ENCODE peak calls at places on chromosomes 6 and 20, in four cellular contexts. One of them, this sample, is unnamed.

GRCh38 chr20:11776687-11777086 is 141.0 kb upstream of the BTBD3 start:
- DNase-seq in OCI-LY7: no peak
- DNase-seq in AG10803: peak
- DNase-seq in DMS153: no peak
- DNase-seq in this sample: no peak

GRCh38 chr6:147203311-147204059 is 732 bp upstream of the STXBP5 start:
- DNase-seq in OCI-LY7: peak
- DNase-seq in DMS153: peak
- DNase-seq in AG10803: peak
- DNase-seq in this sample: peak

GRCh38 chr20:4153251-4153650 is 137.9 kb upstream of the RNF24 start:
- DNase-seq in OCI-LY7: no peak
- DNase-seq in AG10803: no peak
- DNase-seq in DMS153: no peak
- DNase-seq in this sample: no peak

GRCh38 chr6:15076565-15076964 is 169.3 kb upstream of the JARID2 start:
- DNase-seq in AG10803: no peak
- DNase-seq in OCI-LY7: no peak
- DNase-seq in DMS153: no peak
- DNase-seq in this sample: no peak

GRCh38 chr20:9220874-9221547 is 152.1 kb downstream of the PLCB4 start:
- DNase-seq in DMS153: no peak
- DNase-seq in OCI-LY7: no peak
- DNase-seq in AG10803: peak
- DNase-seq in this sample: no peak

GRCh38 chr6:53718597-53719460 is 53.3 kb upstream of the KLHL31 start:
- DNase-seq in DMS153: peak
- DNase-seq in OCI-LY7: peak
- DNase-seq in AG10803: peak
- DNase-seq in this sample: peak

GRCh38 chr6:72219536-72219935 is 333.2 kb downstream of the RIMS1 start:
- DNase-seq in AG10803: peak
- DNase-seq in OCI-LY7: no peak
- DNase-seq in DMS153: no peak
- DNase-seq in this sample: no peak

GRCh38 chr6:170271771-170272314 is 19.0 kb downstream of the DLL1 start:
- DNase-seq in AG10803: no peak
- DNase-seq in OCI-LY7: peak
- DNase-seq in DMS153: no peak
- DNase-seq in this sample: peak

GRCh38 chr6:75381878-75382633 is 97.5 kb upstream of the TMEM30A start:
- DNase-seq in AG10803: peak
- DNase-seq in DMS153: peak
- DNase-seq in OCI-LY7: no peak
- DNase-seq in this sample: no peak

GRCh38 chr6:41167173-41167963 is 4.5 kb upstream of the TREM2 start:
- DNase-seq in DMS153: no peak
- DNase-seq in OCI-LY7: no peak
- DNase-seq in AG10803: no peak
- DNase-seq in this sample: peak

GRCh38 chr20:58070664-58071499 is 157.6 kb downstream of the ANKRD60 start:
- DNase-seq in AG10803: no peak
- DNase-seq in OCI-LY7: no peak
- DNase-seq in DMS153: no peak
- DNase-seq in this sample: no peak

GRCh38 chr6:44161997-44162338 is 3.3 kb downstream of the CAPN11 start:
- DNase-seq in OCI-LY7: no peak
- DNase-seq in AG10803: peak
- DNase-seq in DMS153: no peak
- DNase-seq in this sample: peak

GRCh38 chr6:43263314-43264178 is 20.3 kb downstream of the TTBK1 start:
- DNase-seq in DMS153: peak
- DNase-seq in AG10803: peak
- DNase-seq in OCI-LY7: peak
- DNase-seq in this sample: peak

GRCh38 chr6:155248021-155249001 is 15.5 kb upstream of the CLDN20 start:
- DNase-seq in AG10803: peak
- DNase-seq in OCI-LY7: peak
- DNase-seq in DMS153: no peak
- DNase-seq in this sample: peak